ENCODE peak calls at places on chromosomes 3 and 15, in eight cellular contexts. T is neural crest cell; A is CD4-positive, alpha-beta T cell; U is fibroblast of pulmonary artery; K is HFF-Myc; O is astrocyte of the spinal cord; B is BE2C; H is astrocyte of the cerebellum. Y is an unnamed sample.

GRCh38 chr3:190446492-190447301 is 3.0 kb downstream of the TMEM207 start:
- DNase-seq in T (no peak), A (no peak), U (no peak), K (no peak), O (no peak), B (no peak), H (no peak), Y (no peak)

GRCh38 chr15:63715818-63716217 is 117.9 kb downstream of the HERC1 start:
- DNase-seq in T (no peak), A (no peak), U (peak), K (no peak), O (no peak), B (no peak), H (no peak), Y (no peak)

GRCh38 chr3:114364806-114365205 is 71.0 kb downstream of the TIGIT start:
- DNase-seq in T (no peak), A (no peak), U (no peak), K (no peak), O (no peak), B (no peak), H (no peak), Y (no peak)

GRCh38 chr3:126530171-126531050 is 6.5 kb downstream of the CHST13 start:
- DNase-seq in T (no peak), A (no peak), U (no peak), K (no peak), O (no peak), B (no peak), H (no peak), Y (no peak)

GRCh38 chr3:52240059-52240885 is 1.3 kb upstream of the TWF2 start:
- DNase-seq in T (no peak), A (peak), U (peak), K (peak), O (peak), B (peak), H (peak), Y (peak)

GRCh38 chr15:39235084-39235795 is 345.6 kb upstream of the THBS1 start:
- DNase-seq in T (no peak), A (no peak), U (no peak), K (no peak), O (no peak), B (no peak), H (no peak), Y (no peak)

GRCh38 chr3:174147798-174148197 is 711.3 kb upstream of the NAALADL2 start:
- DNase-seq in T (no peak), A (no peak), U (no peak), K (no peak), O (no peak), B (no peak), H (no peak), Y (no peak)

GRCh38 chr3:27147215-27147614 is 222.0 kb downstream of the NEK10 start:
- DNase-seq in T (no peak), A (no peak), U (peak), K (no peak), O (no peak), B (no peak), H (no peak), Y (no peak)

GRCh38 chr15:92068121-92068520 is 214.6 kb downstream of the SLCO3A1 start:
- DNase-seq in T (no peak), A (no peak), U (no peak), K (no peak), O (no peak), B (no peak), H (no peak), Y (no peak)

GRCh38 chr3:114974387-114974786 is 172.7 kb downstream of the ZBTB20 start:
- DNase-seq in T (no peak), A (no peak), U (no peak), K (no peak), O (no peak), B (no peak), H (no peak), Y (no peak)

GRCh38 chr3:10552631-10552943 is 47.2 kb upstream of the ATP2B2 start:
- DNase-seq in T (no peak), A (no peak), U (no peak), K (no peak), O (no peak), B (no peak), H (no peak), Y (no peak)

GRCh38 chr3:97952280-97952679 is 20.0 kb downstream of the RIOX2 start:
- DNase-seq in T (no peak), A (no peak), U (peak), K (no peak), O (no peak), B (no peak), H (no peak), Y (no peak)

GRCh38 chr3:133525435-133525834 is 48.1 kb upstream of the CDV3 start:
- DNase-seq in T (no peak), A (no peak), U (no peak), K (no peak), O (no peak), B (no peak), H (no peak), Y (no peak)

GRCh38 chr3:152400912-152401311 is 132.2 kb downstream of the MBNL1 start:
- DNase-seq in T (no peak), A (no peak), U (peak), K (peak), O (peak), B (no peak), H (no peak), Y (no peak)

GRCh38 chr3:94234177-94234788 is 171.4 kb downstream of the NSUN3 start:
- DNase-seq in T (peak), A (no peak), U (peak), K (peak), O (peak), B (peak), H (peak), Y (no peak)
- TF ChIP-seq CTCF in T (peak), A (no peak), U (peak), K (peak), O (peak), B (peak), H (peak), Y (no peak)

DNA sequence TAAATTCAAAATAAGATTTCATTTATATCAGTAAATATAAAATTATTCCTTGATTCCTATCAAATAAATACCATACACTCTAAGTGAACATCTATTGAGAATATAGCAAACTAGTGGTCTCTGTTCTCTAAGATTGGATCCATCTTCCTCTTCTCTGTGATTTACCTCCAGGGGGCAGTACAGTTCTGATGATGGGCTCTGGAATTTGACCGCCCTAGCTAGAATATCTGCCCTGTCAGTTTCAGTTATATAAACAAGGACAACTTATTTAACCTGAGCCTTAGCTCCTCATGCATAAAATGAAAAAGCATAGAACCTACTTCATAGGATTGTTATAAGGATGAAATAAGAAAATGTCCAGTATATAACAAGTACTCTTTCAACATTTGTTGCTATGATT is 171.1 kb upstream of the CCDC54 start:
- DNase-seq in T (peak), A (no peak), U (peak), K (peak), O (peak), B (peak), H (peak), Y (no peak)
- TF ChIP-seq CTCF in T (peak), A (peak), U (peak), K (peak), O (peak), B (peak), H (peak), Y (peak)

DNA sequence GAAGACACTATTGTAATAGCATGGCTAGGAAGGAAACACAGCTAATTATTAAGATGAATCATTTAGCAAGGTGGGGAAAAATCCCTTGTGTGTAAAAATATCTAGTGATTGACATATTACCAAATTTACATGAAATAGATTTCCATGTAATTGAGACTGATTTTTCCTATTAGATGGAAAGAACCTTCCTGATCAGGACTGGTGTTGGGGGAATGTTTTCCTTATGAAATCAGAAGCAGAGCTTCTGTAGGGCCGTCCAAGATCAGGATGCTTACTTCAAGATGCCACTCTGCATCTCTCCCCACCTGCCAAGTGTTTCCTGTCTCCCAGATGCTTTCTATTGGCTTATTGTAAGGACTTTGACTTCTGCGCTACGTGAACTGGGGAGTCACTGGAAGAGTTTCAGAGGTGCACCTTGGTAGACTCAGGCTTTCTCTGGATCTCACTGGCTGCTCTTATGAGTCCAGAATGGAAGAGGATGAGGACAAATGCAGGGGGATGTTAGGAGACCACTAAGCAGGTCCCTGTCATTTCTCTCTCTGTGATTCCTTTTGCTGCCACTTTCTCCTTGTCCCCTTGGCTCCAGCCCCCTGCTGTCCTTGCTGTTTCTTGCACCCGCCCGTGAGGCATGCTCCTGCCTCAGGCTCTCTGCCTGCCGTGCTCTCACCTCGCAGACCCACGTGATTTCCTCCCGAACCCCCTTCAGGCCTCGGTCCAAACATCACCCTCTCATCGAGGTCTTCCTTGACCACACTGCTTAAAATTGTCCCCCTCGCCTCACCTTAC is 30.1 kb downstream of the BTD start:
- DNase-seq in T (no peak), A (no peak), U (no peak), K (no peak), O (no peak), B (no peak), H (no peak), Y (no peak)
- TF ChIP-seq CTCF in T (no peak), A (no peak), U (no peak), K (no peak), O (no peak), B (no peak), H (no peak), Y (no peak)

DNA sequence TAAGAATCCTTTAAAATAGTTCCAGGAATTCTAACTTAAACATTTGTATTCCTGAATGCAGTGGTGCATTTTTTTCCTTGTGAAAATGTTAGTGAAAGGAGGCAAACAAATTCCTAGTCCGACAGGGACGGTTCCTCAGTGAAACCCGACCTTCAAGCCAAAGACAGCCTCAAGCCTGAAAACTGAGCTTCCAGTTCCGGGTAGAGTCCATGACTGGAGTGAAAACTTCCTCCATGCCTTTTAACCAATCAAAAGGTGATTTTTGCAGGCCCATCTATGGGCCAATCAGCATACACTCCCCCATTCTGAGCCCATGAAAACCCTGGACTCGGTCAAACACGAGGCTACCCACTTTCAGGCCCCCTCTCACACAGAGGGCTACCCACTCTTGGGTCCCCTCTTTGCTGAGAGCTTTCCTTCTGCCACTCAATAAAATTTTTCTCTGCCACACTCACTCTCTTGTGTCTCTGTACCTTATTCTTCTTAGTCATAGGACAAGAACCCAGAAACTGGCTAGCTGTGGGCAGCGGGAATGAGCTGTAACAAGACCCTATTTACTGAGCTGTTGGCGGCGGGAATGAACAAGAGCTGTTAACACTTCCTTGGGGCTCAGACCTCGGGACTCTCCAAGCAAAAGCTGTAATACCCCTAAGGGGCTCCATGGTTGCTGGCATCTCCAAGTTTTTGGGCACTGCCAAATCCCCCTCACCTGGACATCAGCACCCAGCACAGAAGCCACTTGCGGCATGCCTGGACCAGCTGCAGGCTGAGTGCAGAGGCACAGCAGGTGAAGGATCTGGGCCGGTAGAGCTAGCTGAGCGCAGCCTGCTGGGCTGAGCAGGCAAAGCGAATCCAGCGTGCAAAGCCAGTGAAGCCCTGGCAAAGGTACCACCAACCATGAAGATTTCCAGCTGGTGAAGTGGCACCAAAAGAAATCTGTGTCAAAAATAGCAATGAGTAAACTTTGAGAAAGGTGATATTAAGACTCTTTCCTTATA is 598.8 kb downstream of the MCTP2 start:
- DNase-seq in T (no peak), A (no peak), U (no peak), K (no peak), O (no peak), B (no peak), H (no peak), Y (no peak)
- TF ChIP-seq CTCF in T (no peak), A (no peak), U (no peak), K (no peak), O (no peak), B (no peak), H (no peak), Y (no peak)

DNA sequence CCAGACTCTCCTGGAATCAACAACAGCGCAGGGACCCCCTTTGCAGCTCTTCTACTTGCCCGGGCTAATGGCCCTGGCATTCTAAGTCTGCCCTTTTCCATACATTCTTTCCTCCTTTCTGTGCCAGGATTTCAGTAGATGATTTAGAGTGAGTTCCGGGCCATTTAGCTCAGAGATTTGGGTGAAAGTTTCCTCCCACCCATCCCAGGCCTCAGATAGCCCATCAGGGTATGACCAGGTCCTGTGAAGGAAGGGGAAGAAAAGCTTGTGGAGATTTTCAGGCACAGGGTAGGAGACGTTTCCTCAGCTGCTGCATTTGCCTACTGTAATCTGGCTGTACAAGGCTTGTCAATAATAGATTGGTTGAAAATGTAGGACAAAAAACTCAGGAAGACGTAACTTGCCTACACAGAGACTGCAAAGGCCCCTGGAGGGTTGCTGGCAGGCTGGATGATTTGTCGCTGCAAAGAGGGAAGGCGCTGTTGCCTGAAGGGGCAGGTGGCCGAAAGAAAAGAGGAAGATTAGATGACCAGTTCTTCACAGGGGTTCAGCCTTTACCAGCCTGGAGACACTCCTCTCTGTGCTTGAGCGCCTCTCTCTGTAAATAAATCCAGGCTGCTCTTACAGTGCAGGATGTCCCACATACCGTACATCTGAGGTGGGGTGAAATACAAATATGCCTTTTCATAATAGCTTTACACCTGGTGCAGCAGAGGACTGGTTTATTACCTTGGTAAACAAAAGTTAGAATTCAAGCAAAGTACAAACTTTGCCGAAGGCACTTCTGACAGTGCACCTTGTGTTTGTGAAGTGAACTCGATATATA is 63.4 kb upstream of the BCL6 start:
- DNase-seq in T (no peak), A (no peak), U (no peak), K (no peak), O (no peak), B (no peak), H (no peak), Y (no peak)
- TF ChIP-seq CTCF in T (no peak), A (no peak), U (no peak), K (no peak), O (no peak), B (no peak), H (no peak), Y (no peak)

GRCh38 chr3:72816843-72817485 is 31.3 kb downstream of the SHQ1 start:
- DNase-seq in T (no peak), A (no peak), U (no peak), K (no peak), O (no peak), B (no peak), H (no peak), Y (no peak)

GRCh38 chr3:72818915-72819314 is 29.3 kb downstream of the SHQ1 start:
- DNase-seq in T (no peak), A (no peak), U (peak), K (no peak), O (peak), B (no peak), H (no peak), Y (no peak)

GRCh38 chr3:72821170-72821781 is 27.0 kb downstream of the SHQ1 start:
- DNase-seq in T (no peak), A (no peak), U (peak), K (no peak), O (peak), B (no peak), H (no peak), Y (no peak)

GRCh38 chr3:72820405-72820804 is 27.8 kb downstream of the SHQ1 start:
- DNase-seq in T (no peak), A (no peak), U (peak), K (no peak), O (peak), B (no peak), H (peak), Y (no peak)

DNA sequence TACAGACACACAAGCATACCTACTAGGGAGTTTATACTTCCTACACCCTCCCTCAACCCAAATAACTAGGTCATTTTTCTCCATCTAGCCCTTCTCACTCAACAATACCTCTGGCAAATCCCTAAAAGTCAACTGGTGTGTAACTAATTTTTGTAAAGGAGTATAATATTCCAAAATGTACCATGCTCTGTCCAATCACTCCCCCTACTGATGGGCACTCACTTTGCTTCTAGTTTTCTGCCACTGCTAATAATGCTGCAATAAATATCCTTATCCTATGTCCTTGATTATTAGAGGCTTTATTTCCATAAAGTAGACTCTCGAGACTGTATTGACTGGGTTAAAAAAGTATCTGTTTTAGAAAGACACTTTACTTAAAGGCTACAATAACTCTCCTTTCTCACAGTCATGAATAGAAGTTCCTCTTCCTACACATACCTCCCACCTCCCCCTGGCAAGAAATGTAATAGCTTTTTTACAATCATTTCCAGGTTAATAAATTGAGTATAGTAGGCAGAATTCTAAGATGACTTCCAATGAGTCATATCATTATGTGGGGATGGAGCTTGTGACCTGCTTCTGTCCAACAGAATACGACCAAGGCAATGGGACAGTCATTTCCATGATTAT is 30.0 kb downstream of the SHQ1 start:
- DNase-seq in T (no peak), A (no peak), U (peak), K (no peak), O (peak), B (peak), H (peak), Y (no peak)
- TF ChIP-seq CTCF in T (peak), A (peak), U (peak), K (peak), O (peak), B (peak), H (peak), Y (no peak)

DNA sequence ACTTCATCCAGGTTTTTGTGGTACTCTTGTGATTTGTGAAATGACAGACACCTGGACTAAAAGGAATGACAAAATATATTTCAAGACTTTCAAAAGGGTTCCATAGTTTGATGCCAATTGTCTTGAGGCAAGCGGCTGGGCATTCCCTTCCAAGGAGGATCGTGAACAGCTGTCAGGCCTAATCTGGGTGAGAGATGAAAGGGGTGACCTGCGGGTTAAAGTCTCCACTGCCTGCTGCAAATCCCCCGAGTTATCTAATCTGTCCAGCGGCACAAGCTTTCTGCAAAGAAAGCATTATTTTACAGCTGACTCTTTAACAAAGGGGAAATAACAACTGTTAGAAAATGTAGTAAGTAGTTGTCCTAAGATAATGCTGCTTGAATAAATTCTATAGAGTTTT is 128.7 kb upstream of the MB21D2 start:
- DNase-seq in T (no peak), A (no peak), U (no peak), K (no peak), O (no peak), B (no peak), H (no peak), Y (no peak)
- TF ChIP-seq CTCF in T (no peak), A (no peak), U (no peak), K (no peak), O (no peak), B (no peak), H (no peak), Y (no peak)

Y was measured in activated B cell treated with CpG ODN at 0.5 μM for 24 hours.